ENCODE peak calls at places on chromosomes 1 and 21, in seven cellular contexts. G, Z, M, T, Q, N and O are unnamed samples.

GRCh38 chr21:15289896-15290841 is 225.4 kb upstream of the NRIP1 start:
- DNase-seq in T (peak), M (no peak), Q (no peak), G (no peak), Z (peak), N (no peak), O (peak)

GRCh38 chr1:25030674-25031589 is 100.9 kb upstream of the RUNX3 start:
- DNase-seq in G (no peak), N (no peak), M (no peak), Z (no peak), Q (peak), T (no peak), O (no peak)

GRCh38 chr1:245448858-245449534 is 294.2 kb downstream of the KIF26B start:
- DNase-seq in T (no peak), M (no peak), Z (no peak), N (no peak), G (no peak), Q (no peak), O (no peak)

GRCh38 chr1:179175011-179175934 is 54.2 kb downstream of the ABL2 start:
- DNase-seq in Q (no peak), G (no peak), T (no peak), N (peak), M (no peak), Z (no peak), O (no peak)

GRCh38 chr1:231628207-231628876 is 1.8 kb downstream of the DISC1 start:
- DNase-seq in N (no peak), T (peak), Q (no peak), Z (no peak), G (no peak), M (no peak), O (no peak)

GRCh38 chr21:44845418-44846200 is 27.7 kb upstream of the SUMO3 start:
- DNase-seq in T (no peak), Q (peak), G (peak), Z (no peak), M (peak), N (peak), O (peak)

GRCh38 chr1:29235955-29236742 is at the start of gene PTPRU:
- DNase-seq in Z (peak), M (peak), T (peak), N (no peak), G (peak), Q (peak), O (peak)

GRCh38 chr21:42118901-42119300 is 47.8 kb downstream of the UMODL1 start:
- DNase-seq in T (peak), N (no peak), G (no peak), Z (no peak), M (no peak), Q (no peak), O (no peak)

GRCh38 chr1:81052162-81052561 is 748.6 kb upstream of the ADGRL2 start:
- DNase-seq in G (no peak), T (no peak), M (no peak), N (no peak), Z (no peak), Q (no peak), O (no peak)

GRCh38 chr1:233087001-233087881 is 136.8 kb downstream of the NTPCR start:
- DNase-seq in T (no peak), Q (no peak), M (no peak), G (no peak), N (no peak), Z (no peak), O (no peak)

GRCh38 chr1:56286956-56287355 is 292.4 kb downstream of the PLPP3 start:
- DNase-seq in M (no peak), Q (no peak), T (no peak), N (peak), Z (no peak), G (peak), O (no peak)

GRCh38 chr1:145992502-145992936 is 3.9 kb downstream of the TXNIP start:
- DNase-seq in N (no peak), Q (no peak), G (no peak), M (no peak), Z (no peak), T (no peak), O (no peak)

GRCh38 chr21:45536301-45537081 is 5.7 kb downstream of the SLC19A1 start:
- DNase-seq in T (no peak), N (no peak), G (no peak), Q (no peak), Z (no peak), M (no peak), O (no peak)

GRCh38 chr1:81449786-81450185 is 350.9 kb upstream of the ADGRL2 start:
- DNase-seq in Q (no peak), G (no peak), M (no peak), N (no peak), Z (no peak), T (no peak), O (no peak)

GRCh38 chr1:110610084-110610483 is 3.9 kb upstream of the KCNA2 start:
- DNase-seq in G (no peak), Q (no peak), N (no peak), M (no peak), Z (no peak), T (no peak), O (no peak)

GRCh38 chr1:16151200-16151708 is 4.6 kb downstream of the EPHA2 start:
- DNase-seq in G (no peak), Z (no peak), M (peak), N (no peak), T (no peak), Q (no peak), O (no peak)

GRCh38 chr1:151371744-151372410 is 628 bp downstream of the SELENBP1 start:
- DNase-seq in N (no peak), T (peak), M (peak), Q (peak), G (peak), Z (peak), O (no peak)

GRCh38 chr1:118325545-118326225 is 140.7 kb upstream of the SPAG17 start:
- DNase-seq in M (no peak), Q (peak), G (no peak), Z (no peak), N (no peak), T (no peak), O (no peak)

GRCh38 chr1:51792864-51793263 is 85.7 kb downstream of the NRDC start:
- DNase-seq in M (peak), Q (no peak), N (peak), Z (no peak), G (peak), T (no peak), O (no peak)

GRCh38 chr1:24233684-24234600 is 46.9 kb upstream of the IFNLR1 start:
- DNase-seq in M (no peak), G (no peak), N (no peak), T (no peak), Q (no peak), Z (no peak), O (no peak)

GRCh38 chr1:24321712-24322635 is 2.8 kb downstream of the GRHL3 start:
- DNase-seq in Z (peak), T (no peak), Q (peak), N (peak), G (peak), M (peak), O (peak)

GRCh38 chr1:192516776-192517297 is 58.7 kb upstream of the RGS1 start:
- DNase-seq in Z (no peak), N (no peak), M (no peak), Q (no peak), T (no peak), G (no peak), O (no peak)

GRCh38 chr1:88877382-88877825 is 14.0 kb downstream of the GTF2B start:
- DNase-seq in Z (no peak), N (peak), T (peak), Q (peak), G (no peak), M (no peak), O (peak)

GRCh38 chr1:177585492-177586220 is 384.2 kb downstream of the SEC16B start:
- DNase-seq in M (no peak), G (no peak), T (no peak), N (peak), Z (peak), Q (peak), O (no peak)